ENCODE peak calls at places on chromosome 9, in six cellular contexts. M, U, K, H, C and Z are unnamed samples.

GRCh38 chr9:4293293-4293931 is 6.5 kb downstream of the GLIS3 start:
- DNase-seq in M (no peak), U (no peak), K (peak), H (no peak), C (peak), Z (peak)

GRCh38 chr9:13689925-13690324 is 410.4 kb upstream of the MPDZ start:
- DNase-seq in M (no peak), U (no peak), K (no peak), H (no peak), C (no peak), Z (peak)

GRCh38 chr9:19371942-19372341 is 8.1 kb downstream of the RPS6 start:
- DNase-seq in M (no peak), U (no peak), K (no peak), H (no peak), C (peak), Z (peak)

GRCh38 chr9:4555251-4555650 is 65.0 kb downstream of the SLC1A1 start:
- DNase-seq in M (no peak), U (no peak), K (no peak), H (no peak), C (peak), Z (no peak)

GRCh38 chr9:109192732-109193361 is 25.8 kb upstream of the FRRS1L start:
- DNase-seq in M (no peak), U (peak), K (no peak), H (no peak), C (no peak), Z (peak)

GRCh38 chr9:127612993-127613954 is 1.2 kb downstream of the STXBP1 start:
- DNase-seq in M (no peak), U (peak), K (no peak), H (peak), C (peak), Z (peak)

GRCh38 chr9:16363073-16363781 is 507.2 kb downstream of the BNC2 start:
- DNase-seq in M (no peak), U (no peak), K (no peak), H (no peak), C (no peak), Z (no peak)

GRCh38 chr9:130143974-130144373 is 28.2 kb upstream of the NCS1 start:
- DNase-seq in M (no peak), U (no peak), K (no peak), H (no peak), C (no peak), Z (peak)

GRCh38 chr9:124594673-124595072 is 87.5 kb upstream of the NR5A1 start:
- DNase-seq in M (no peak), U (no peak), K (peak), H (no peak), C (no peak), Z (no peak)

GRCh38 chr9:124834586-124834985 is 18.7 kb upstream of the WDR38 start:
- DNase-seq in M (no peak), U (no peak), K (no peak), H (no peak), C (no peak), Z (peak)

GRCh38 chr9:123314617-123315016 is 41.4 kb upstream of the CRB2 start:
- DNase-seq in M (no peak), U (no peak), K (no peak), H (no peak), C (no peak), Z (no peak)

GRCh38 chr9:87080512-87081225 is 133.4 kb upstream of the GAS1 start:
- DNase-seq in M (no peak), U (no peak), K (no peak), H (no peak), C (peak), Z (peak)

GRCh38 chr9:83219154-83219923 is 156.4 kb upstream of the RASEF start:
- DNase-seq in M (no peak), U (peak), K (peak), H (no peak), C (peak), Z (peak)

GRCh38 chr9:99916650-99917049 is 10.2 kb downstream of the STX17 start:
- DNase-seq in M (no peak), U (no peak), K (no peak), H (no peak), C (no peak), Z (no peak)

GRCh38 chr9:132787748-132788159 is 90.3 kb downstream of the AK8 start:
- DNase-seq in M (no peak), U (no peak), K (no peak), H (no peak), C (no peak), Z (no peak)

GRCh38 chr9:87542180-87542579 is 44.5 kb downstream of the DAPK1 start:
- DNase-seq in M (no peak), U (no peak), K (no peak), H (no peak), C (no peak), Z (no peak)

GRCh38 chr9:35191105-35191504 is 29.3 kb downstream of the UNC13B start:
- DNase-seq in M (no peak), U (no peak), K (no peak), H (no peak), C (no peak), Z (no peak)

GRCh38 chr9:136107155-136107952 is 11.3 kb downstream of the TMEM250 start:
- DNase-seq in M (no peak), U (no peak), K (no peak), H (peak), C (no peak), Z (no peak)

GRCh38 chr9:14062449-14063187 is 251.3 kb downstream of the NFIB start:
- DNase-seq in M (no peak), U (no peak), K (no peak), H (no peak), C (peak), Z (no peak)

GRCh38 chr9:77899679-77900354 is 131.8 kb downstream of the GNAQ start:
- DNase-seq in M (no peak), U (no peak), K (no peak), H (no peak), C (peak), Z (no peak)

GRCh38 chr9:124570942-124571666 is 63.9 kb upstream of the NR5A1 start:
- DNase-seq in M (no peak), U (no peak), K (no peak), H (no peak), C (no peak), Z (no peak)

GRCh38 chr9:35914307-35914807 is 5.1 kb downstream of the SPAAR start:
- DNase-seq in M (no peak), U (peak), K (peak), H (no peak), C (no peak), Z (peak)

GRCh38 chr9:68751556-68751955 is 46.5 kb downstream of the PIP5K1B start:
- DNase-seq in M (no peak), U (no peak), K (no peak), H (no peak), C (peak), Z (no peak)

GRCh38 chr9:134320916-134321570 is 5.2 kb upstream of the RXRA start:
- DNase-seq in M (no peak), U (peak), K (no peak), H (no peak), C (no peak), Z (no peak)

GRCh38 chr9:21605489-21605931 is 123.4 kb upstream of the IFNE start:
- DNase-seq in M (no peak), U (no peak), K (no peak), H (no peak), C (peak), Z (peak)

GRCh38 chr9:99046542-99047071 is 58.3 kb upstream of the TGFBR1 start:
- DNase-seq in M (no peak), U (no peak), K (no peak), H (no peak), C (no peak), Z (no peak)

GRCh38 chr9:13113751-13114150 is 165.7 kb downstream of the MPDZ start:
- DNase-seq in M (no peak), U (no peak), K (no peak), H (no peak), C (peak), Z (no peak)

GRCh38 chr9:69168709-69169217 is 5.3 kb upstream of the TJP2 start:
- DNase-seq in M (no peak), U (peak), K (no peak), H (no peak), C (no peak), Z (no peak)

GRCh38 chr9:98978231-98978681 is 34.5 kb downstream of the COL15A1 start:
- DNase-seq in M (no peak), U (no peak), K (no peak), H (no peak), C (no peak), Z (peak)

GRCh38 chr9:121372239-121372562 is 2.2 kb upstream of the STOM start:
- DNase-seq in M (no peak), U (no peak), K (no peak), H (no peak), C (no peak), Z (no peak)

GRCh38 chr9:84668204-84669007 is 1.1 kb upstream of the NTRK2 start:
- DNase-seq in M (no peak), U (no peak), K (peak), H (no peak), C (peak), Z (no peak)

GRCh38 chr9:35756275-35756742 is 2.2 kb upstream of the MSMP start:
- DNase-seq in M (no peak), U (no peak), K (no peak), H (peak), C (peak), Z (no peak)

GRCh38 chr9:131781069-131781468 is 41.2 kb upstream of the RAPGEF1 start:
- DNase-seq in M (no peak), U (no peak), K (no peak), H (no peak), C (no peak), Z (no peak)

GRCh38 chr9:128149951-128150593 is 819 bp downstream of the LCN2 start:
- DNase-seq in M (no peak), U (no peak), K (no peak), H (no peak), C (no peak), Z (no peak)